ENCODE peak calls at places on chromosomes 2 and 18, in five cellular contexts. I, S, C, K and G are unnamed samples.

GRCh38 chr2:121881038-121881437 is 125.6 kb downstream of the TSN start:
- DNase-seq in I (no peak), C (no peak), K (no peak), S (no peak), G (no peak)

GRCh38 chr18:44680271-44681038 is at the start of gene SETBP1:
- DNase-seq in K (peak), C (no peak), S (peak), I (peak), G (no peak)

GRCh38 chr18:986071-986470 is 81.4 kb downstream of the ADCYAP1 start:
- DNase-seq in C (no peak), I (no peak), K (no peak), S (no peak), G (no peak)

GRCh38 chr2:179264238-179265081 is at the start of gene SESTD1:
- DNase-seq in S (peak), I (no peak), C (peak), K (peak), G (peak)

GRCh38 chr2:103139628-103140268 is 377.9 kb downstream of the TMEM182 start:
- DNase-seq in K (no peak), S (no peak), I (no peak), C (no peak), G (no peak)

GRCh38 chr2:74867841-74868658 is 34.1 kb downstream of the HK2 start:
- DNase-seq in C (no peak), I (peak), S (no peak), K (peak), G (no peak)

GRCh38 chr2:191951832-191952231 is 104.9 kb upstream of the CAVIN2 start:
- DNase-seq in C (no peak), I (no peak), K (no peak), S (no peak), G (no peak)

GRCh38 chr2:112634153-112634873 is 11.4 kb upstream of the SLC20A1 start:
- DNase-seq in I (no peak), C (no peak), K (no peak), S (peak), G (no peak)

GRCh38 chr2:70902067-70902442 is 33.6 kb upstream of the ATP6V1B1 start:
- DNase-seq in I (no peak), C (no peak), K (no peak), S (no peak), G (no peak)

GRCh38 chr2:201707142-201707541 is 8.7 kb upstream of the MPP4 start:
- DNase-seq in C (no peak), I (no peak), S (no peak), K (no peak), G (no peak)

GRCh38 chr2:180657054-180657453 is 323.4 kb upstream of the UBE2E3 start:
- DNase-seq in C (no peak), K (peak), S (no peak), I (no peak), G (no peak)

GRCh38 chr2:207088276-207088675 is 77.5 kb downstream of the KLF7 start:
- DNase-seq in S (no peak), C (no peak), I (no peak), K (no peak), G (no peak)

GRCh38 chr2:6922201-6922656 is 5.0 kb downstream of the RNF144A start:
- DNase-seq in C (no peak), K (peak), S (no peak), I (no peak), G (no peak)

GRCh38 chr2:133312335-133312734 is 255.9 kb downstream of the NCKAP5 start:
- DNase-seq in I (no peak), S (no peak), C (no peak), K (no peak), G (no peak)

GRCh38 chr18:31500161-31500688 is 2.2 kb downstream of the DSG2 start:
- DNase-seq in I (no peak), K (no peak), S (peak), C (no peak), G (no peak)

GRCh38 chr2:98828793-98829371 is 98.0 kb upstream of the MGAT4A start:
- DNase-seq in K (no peak), S (no peak), I (no peak), C (no peak), G (no peak)

GRCh38 chr2:3493610-3493997 is 25.7 kb downstream of the ADI1 start:
- DNase-seq in I (no peak), C (no peak), K (peak), S (no peak), G (no peak)

GRCh38 chr2:66428986-66429612 is 5.8 kb upstream of the MEIS1 start:
- DNase-seq in C (no peak), I (no peak), K (peak), S (no peak), G (no peak)

GRCh38 chr2:74876081-74876886 is 42.4 kb downstream of the HK2 start:
- DNase-seq in K (peak), I (no peak), S (peak), C (peak), G (no peak)

GRCh38 chr2:47534179-47534919 is 131.4 kb downstream of the MSH2 start:
- DNase-seq in C (no peak), K (peak), I (no peak), S (no peak), G (peak)

GRCh38 chr2:7427293-7428060 is 510.3 kb downstream of the RNF144A start:
- DNase-seq in K (peak), S (peak), C (no peak), I (peak), G (peak)

GRCh38 chr2:168796090-168796577 is 6.3 kb upstream of the NOSTRIN start:
- DNase-seq in K (no peak), C (no peak), S (no peak), I (no peak), G (no peak)

GRCh38 chr2:227323818-227324217 is 1.2 kb upstream of the MFF start:
- DNase-seq in S (no peak), K (no peak), I (no peak), C (no peak), G (no peak)

GRCh38 chr2:95032868-95033603 is 7.5 kb downstream of the MAL start:
- DNase-seq in S (no peak), I (no peak), K (no peak), C (no peak), G (no peak)

GRCh38 chr2:217436386-217436785 is 566.4 kb downstream of the TNS1 start:
- DNase-seq in K (no peak), C (no peak), I (no peak), S (no peak), G (no peak)

GRCh38 chr2:42978175-42978886 is 185.9 kb upstream of the HAAO start:
- DNase-seq in I (no peak), K (no peak), S (no peak), C (no peak), G (no peak)

GRCh38 chr2:152549428-152549827 is 167.8 kb downstream of the PRPF40A start:
- DNase-seq in S (no peak), I (no peak), C (no peak), K (no peak), G (no peak)

GRCh38 chr2:7030810-7031209 is 113.6 kb downstream of the RNF144A start:
- DNase-seq in S (no peak), K (no peak), C (no peak), I (no peak), G (no peak)

GRCh38 chr2:138239902-138240595 is 261.5 kb upstream of the SPOPL start:
- DNase-seq in S (no peak), C (no peak), I (peak), K (peak), G (no peak)

GRCh38 chr2:132033365-132033764 is 128.4 kb downstream of the ANKRD30BL start:
- DNase-seq in S (no peak), K (no peak), C (no peak), I (no peak), G (no peak)

GRCh38 chr2:132033949-132034348 is 127.8 kb downstream of the ANKRD30BL start:
- DNase-seq in S (no peak), K (no peak), C (no peak), I (no peak), G (no peak)

GRCh38 chr2:132034646-132035045 is 127.1 kb downstream of the ANKRD30BL start:
- DNase-seq in C (no peak), K (no peak), S (no peak), I (no peak), G (no peak)

GRCh38 chr2:132038179-132038882 is 123.4 kb downstream of the ANKRD30BL start:
- DNase-seq in C (no peak), I (no peak), K (no peak), S (no peak), G (no peak)

GRCh38 chr2:132037527-132038178 is 124.1 kb downstream of the ANKRD30BL start:
- DNase-seq in S (peak), K (peak), C (no peak), I (no peak), G (no peak)
- TF ChIP-seq CTCF in S (no peak), K (no peak), C (no peak), I (peak), G (no peak)

DNA sequence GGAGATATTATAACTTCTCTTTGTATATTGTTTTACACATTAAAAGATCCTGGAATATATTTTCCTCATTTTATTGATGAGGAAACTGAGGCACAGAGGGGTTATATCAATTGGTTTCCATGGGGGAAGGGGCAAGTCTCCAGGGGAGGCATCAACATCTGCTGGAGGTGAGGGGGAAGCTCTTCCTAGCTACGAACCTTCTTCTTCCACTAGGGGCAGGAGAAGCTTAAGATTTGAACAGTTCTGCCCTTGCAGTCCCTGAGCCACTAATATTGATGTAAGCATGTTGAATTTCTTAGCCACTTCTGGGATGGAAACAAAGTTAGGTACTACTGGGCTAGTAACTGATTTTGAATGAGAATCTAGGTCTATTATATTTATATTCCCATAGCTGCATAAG is 140.1 kb upstream of the AQP4 start:
- DNase-seq in S (peak), K (peak), I (no peak), C (no peak), G (no peak)
- TF ChIP-seq CTCF in S (peak), K (peak), I (peak), C (no peak), G (peak)

GRCh38 chr2:156536534-156536933 is 100.4 kb downstream of the GPD2 start:
- DNase-seq in C (no peak), K (no peak), S (no peak), I (peak), G (no peak)
- TF ChIP-seq CTCF in C (no peak), K (no peak), S (no peak), I (no peak), G (no peak)

GRCh38 chr2:101349893-101350662 is 37.2 kb downstream of the CREG2 start:
- DNase-seq in C (no peak), K (peak), I (peak), S (no peak), G (no peak)
- TF ChIP-seq CTCF in C (no peak), K (peak), I (peak), S (no peak), G (peak)

GRCh38 chr2:64145119-64145518 is 899 bp upstream of the PELI1 start:
- DNase-seq in I (no peak), K (no peak), S (no peak), C (no peak), G (no peak)

GRCh38 chr2:64143154-64144056 is 815 bp downstream of the PELI1 start:
- DNase-seq in C (peak), K (peak), I (no peak), S (peak), G (no peak)

GRCh38 chr2:64142817-64143153 is 1.4 kb downstream of the PELI1 start:
- DNase-seq in S (peak), K (no peak), I (no peak), C (no peak), G (no peak)

GRCh38 chr2:64145760-64146159 is 1.5 kb upstream of the PELI1 start:
- DNase-seq in I (no peak), C (no peak), S (no peak), K (no peak), G (no peak)

DNA sequence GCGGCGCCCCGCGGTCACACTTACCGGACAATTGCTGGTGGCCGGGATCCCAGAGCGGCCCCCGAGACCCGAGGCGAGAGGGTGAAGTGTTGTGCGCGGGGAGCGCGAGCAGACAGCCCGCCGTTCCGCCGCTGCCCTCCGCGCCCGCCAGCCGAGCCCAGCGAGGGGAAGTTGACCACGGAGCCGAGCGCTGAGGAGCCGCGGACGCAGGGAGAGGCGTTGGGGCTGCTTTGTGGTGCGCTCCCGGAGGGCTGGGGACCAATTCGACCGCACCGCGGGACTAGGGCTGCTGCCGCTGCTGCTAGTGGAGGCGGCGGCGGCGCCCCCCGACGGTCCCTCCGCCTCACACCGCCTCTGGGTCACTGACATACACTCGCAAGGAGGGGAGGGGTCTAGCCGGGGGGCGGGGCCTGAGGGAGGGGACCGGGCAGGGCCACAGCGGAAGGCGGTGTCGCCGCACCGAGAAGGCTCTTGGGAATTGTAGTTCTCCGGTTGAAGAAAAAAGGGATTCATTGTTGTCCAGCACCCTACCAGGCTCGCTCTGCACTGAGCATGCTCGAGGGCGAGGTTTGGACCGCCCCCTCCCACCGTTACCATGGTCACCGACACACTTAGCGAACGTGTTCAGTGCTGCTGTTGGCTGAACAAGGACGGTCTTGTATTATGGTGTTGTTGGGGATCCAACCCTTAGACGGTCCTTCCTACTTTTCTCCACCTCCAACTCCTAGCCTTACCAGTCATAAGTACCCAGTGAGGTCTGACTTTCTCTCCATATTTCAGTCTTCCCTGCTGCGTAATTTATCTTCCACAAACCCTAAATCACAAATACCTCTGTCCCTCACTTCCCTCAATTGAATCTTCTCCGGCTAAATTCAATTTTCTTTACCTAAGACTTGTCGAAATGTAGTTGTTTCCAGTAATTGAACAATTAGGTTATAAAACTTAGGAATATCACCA is at the start of gene PELI1:
- DNase-seq in C (peak), I (peak), S (peak), K (peak), G (peak)
- TF ChIP-seq CTCF in C (peak), I (peak), S (peak), K (no peak), G (peak)

GRCh38 chr2:53040536-53041229 is 726.9 kb upstream of the CHAC2 start:
- DNase-seq in K (no peak), C (no peak), I (no peak), S (no peak), G (no peak)
- TF ChIP-seq CTCF in K (peak), C (no peak), I (peak), S (no peak), G (no peak)

GRCh38 chr2:77954931-77955330 is 432.8 kb upstream of the LRRTM4 start:
- DNase-seq in K (no peak), S (no peak), C (no peak), I (no peak), G (no peak)
- TF ChIP-seq CTCF in K (no peak), S (no peak), C (no peak), I (peak), G (no peak)

GRCh38 chr18:33440384-33441043 is at the start of gene CCDC178:
- DNase-seq in K (peak), C (no peak), I (no peak), S (no peak), G (no peak)
- TF ChIP-seq CTCF in K (no peak), C (no peak), I (peak), S (no peak), G (no peak)

DNA sequence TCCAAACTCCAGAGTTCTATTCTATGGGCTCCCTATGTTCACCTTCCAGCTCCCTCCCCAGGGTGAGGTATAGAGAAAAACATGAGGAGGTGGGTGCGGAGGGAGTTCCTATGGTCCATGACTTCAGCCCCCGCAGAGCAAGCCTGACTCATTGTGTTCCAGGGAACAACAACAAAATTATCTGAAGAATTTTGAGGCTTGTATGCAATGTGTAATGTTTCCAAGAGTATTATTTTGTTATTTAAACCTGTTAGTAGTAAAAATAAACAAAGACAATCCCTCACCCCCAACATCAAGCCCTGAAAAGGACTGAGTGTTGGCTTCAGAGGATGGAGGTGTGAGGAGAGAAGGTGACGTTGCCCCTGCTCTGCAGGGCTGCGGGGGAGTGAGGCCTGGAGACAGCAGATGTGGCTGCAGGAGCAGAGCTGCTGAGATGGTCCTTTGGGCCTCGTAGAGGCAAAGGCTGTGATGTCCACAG is 29.0 kb downstream of the LAMA3 start:
- DNase-seq in K (peak), S (no peak), C (no peak), I (peak), G (no peak)
- TF ChIP-seq CTCF in K (no peak), S (no peak), C (no peak), I (no peak), G (no peak)